ENCODE peak calls at places on chromosomes 12 and 14, in four cellular contexts. One of them, this sample, is unnamed.

GRCh38 chr12:26153421-26154154 is 28.8 kb upstream of the BHLHE41 start:
- DNase-seq in HCT116: peak; percentile 83
- DNase-seq in GM23248: peak; percentile 97
- DNase-seq in SK-N-SH: no peak
- DNase-seq in this sample: peak; percentile 70

GRCh38 chr12:126518596-126519200 is 1453.5 kb downstream of the AACS start:
- DNase-seq in HCT116: no peak
- DNase-seq in GM23248: no peak
- DNase-seq in SK-N-SH: no peak
- DNase-seq in this sample: no peak

GRCh38 chr14:64693766-64694165 is 10.5 kb upstream of the PLEKHG3 start:
- DNase-seq in SK-N-SH: no peak
- DNase-seq in GM23248: no peak
- DNase-seq in HCT116: no peak
- DNase-seq in this sample: no peak

GRCh38 chr12:128695697-128696096 is 128.1 kb downstream of the SLC15A4 start:
- DNase-seq in GM23248: no peak
- DNase-seq in HCT116: no peak
- DNase-seq in SK-N-SH: no peak
- DNase-seq in this sample: no peak

GRCh38 chr14:86946446-86946845 is 1046.5 kb downstream of the GALC start:
- DNase-seq in GM23248: no peak
- DNase-seq in SK-N-SH: no peak
- DNase-seq in HCT116: no peak
- DNase-seq in this sample: no peak

GRCh38 chr12:73266206-73266605 is 994.0 kb downstream of the TRHDE start:
- DNase-seq in SK-N-SH: no peak
- DNase-seq in HCT116: no peak
- DNase-seq in GM23248: no peak
- DNase-seq in this sample: no peak

GRCh38 chr14:63603749-63604277 is 37.9 kb downstream of the WDR89 start:
- DNase-seq in GM23248: no peak
- DNase-seq in HCT116: no peak
- DNase-seq in SK-N-SH: no peak
- DNase-seq in this sample: no peak

GRCh38 chr12:106274575-106275081 is 26.8 kb upstream of the CKAP4 start:
- DNase-seq in SK-N-SH: no peak
- DNase-seq in HCT116: no peak
- DNase-seq in GM23248: peak; percentile 54
- DNase-seq in this sample: peak; percentile 67

GRCh38 chr12:89328483-89329030 is 23.7 kb downstream of the DUSP6 start:
- DNase-seq in GM23248: no peak
- DNase-seq in SK-N-SH: no peak
- DNase-seq in HCT116: no peak
- DNase-seq in this sample: no peak

GRCh38 chr12:90253674-90254181 is 545.1 kb upstream of the ATP2B1 start:
- DNase-seq in HCT116: peak; percentile 92
- DNase-seq in SK-N-SH: peak; percentile 24
- DNase-seq in GM23248: peak; percentile 91
- DNase-seq in this sample: peak; percentile 49

GRCh38 chr12:131586761-131587160 is 124.1 kb upstream of the SFSWAP start:
- DNase-seq in SK-N-SH: no peak
- DNase-seq in GM23248: no peak
- DNase-seq in HCT116: no peak
- DNase-seq in this sample: no peak
- TF ChIP-seq EZH2phosphoT487 in SK-N-SH: no peak
- TF ChIP-seq EZH2phosphoT487 in GM23248: no peak
- TF ChIP-seq EZH2phosphoT487 in HCT116: no peak
- TF ChIP-seq EZH2phosphoT487 in this sample: no peak

DNA sequence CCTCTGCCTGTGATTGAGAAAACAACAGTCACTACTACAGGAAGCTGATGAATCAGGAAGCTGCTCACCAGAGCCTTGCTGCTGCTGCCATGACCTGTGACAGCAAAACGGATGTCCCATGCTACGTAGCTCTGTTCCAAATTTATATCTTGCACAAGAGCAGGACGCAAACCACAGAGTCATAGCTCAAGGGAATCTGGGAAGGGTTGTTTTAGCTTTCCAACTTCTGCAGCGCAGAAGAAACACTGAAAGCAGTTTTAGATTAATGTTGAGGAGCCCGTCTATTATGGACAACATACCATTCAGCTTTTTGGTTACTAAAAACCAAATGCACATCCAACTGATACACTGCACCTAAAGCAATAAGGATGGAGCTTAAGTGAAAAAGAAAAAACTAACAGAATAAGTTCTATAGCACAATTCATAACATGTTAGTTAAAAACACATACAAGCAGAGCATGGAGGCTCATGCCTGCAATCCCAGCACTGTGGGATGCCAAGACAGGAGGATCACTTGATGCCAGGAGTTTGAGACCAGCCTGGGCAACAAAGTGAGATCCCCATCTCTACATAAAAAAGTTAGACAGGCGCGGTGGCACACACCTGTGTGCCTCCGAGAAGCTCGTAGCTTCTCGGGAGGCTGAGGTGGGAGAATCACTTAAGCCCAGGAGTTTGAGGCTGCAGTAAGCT is 1.7 kb upstream of the ANKRD33 start:
- DNase-seq in HCT116: no peak
- DNase-seq in GM23248: peak; percentile 97
- DNase-seq in SK-N-SH: no peak
- DNase-seq in this sample: peak; percentile 72
- TF ChIP-seq EZH2phosphoT487 in HCT116: no peak
- TF ChIP-seq EZH2phosphoT487 in GM23248: peak; percentile 64
- TF ChIP-seq EZH2phosphoT487 in SK-N-SH: no peak
- TF ChIP-seq EZH2phosphoT487 in this sample: no peak

DNA sequence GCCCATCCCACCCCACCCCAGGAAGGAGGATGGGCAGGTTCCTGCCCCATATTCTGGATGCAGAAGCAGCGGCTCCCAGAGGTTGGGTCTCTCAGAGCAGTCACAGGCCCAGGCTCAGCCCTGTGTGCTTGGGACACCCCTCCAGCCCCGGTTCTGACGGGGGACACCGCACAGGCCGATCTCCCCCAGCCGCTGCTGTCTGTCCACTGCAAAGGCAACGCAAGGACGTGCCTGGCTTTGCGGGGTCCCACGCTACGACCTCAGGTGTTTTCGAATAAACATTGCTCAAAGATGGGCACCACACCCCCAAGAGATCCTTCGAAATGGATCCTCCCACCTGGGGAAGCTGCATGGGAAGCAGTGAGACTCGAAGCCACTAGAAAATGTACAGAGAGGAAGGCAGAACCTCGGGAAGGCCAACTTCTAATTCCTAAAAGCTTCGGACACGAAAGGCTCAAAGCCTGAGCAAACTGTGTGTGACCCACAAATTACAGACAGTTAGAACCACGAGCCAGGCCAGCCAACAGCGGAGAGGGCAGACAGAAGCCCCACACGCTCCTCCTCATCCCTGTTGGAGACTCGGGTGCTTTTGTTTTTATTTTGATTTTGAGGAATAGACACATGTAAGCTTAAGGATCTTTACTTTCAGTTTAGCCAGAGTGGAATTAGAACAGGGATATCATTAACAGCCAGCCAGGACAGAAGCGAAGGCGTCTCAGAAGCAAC is 10.8 kb downstream of the C14orf180 start:
- DNase-seq in GM23248: no peak
- DNase-seq in SK-N-SH: no peak
- DNase-seq in HCT116: no peak
- DNase-seq in this sample: no peak
- TF ChIP-seq EZH2phosphoT487 in GM23248: no peak
- TF ChIP-seq EZH2phosphoT487 in SK-N-SH: no peak
- TF ChIP-seq EZH2phosphoT487 in HCT116: no peak
- TF ChIP-seq EZH2phosphoT487 in this sample: no peak

DNA sequence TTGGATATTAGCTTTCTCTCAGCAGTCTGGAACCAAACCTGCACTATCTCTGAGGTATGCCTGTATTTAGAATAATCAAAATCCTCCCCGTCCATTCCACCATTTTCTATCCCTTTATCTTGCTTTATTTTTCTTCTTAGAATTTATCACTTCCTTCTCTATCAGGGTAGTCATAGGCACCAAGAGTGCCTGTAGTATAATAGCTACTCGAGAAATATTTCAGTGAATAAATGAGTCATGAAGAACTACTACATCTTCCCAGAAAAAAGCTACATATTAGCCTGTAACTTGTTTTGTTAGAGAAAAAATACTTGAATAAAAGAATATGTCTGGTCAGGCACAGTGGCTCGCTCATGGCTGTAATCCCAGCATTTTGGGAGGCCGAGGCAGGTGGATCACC is 4.3 kb downstream of the SLC2A14 start:
- DNase-seq in HCT116: no peak
- DNase-seq in SK-N-SH: no peak
- DNase-seq in GM23248: peak; percentile 65
- DNase-seq in this sample: no peak
- TF ChIP-seq EZH2phosphoT487 in HCT116: no peak
- TF ChIP-seq EZH2phosphoT487 in SK-N-SH: no peak
- TF ChIP-seq EZH2phosphoT487 in GM23248: no peak
- TF ChIP-seq EZH2phosphoT487 in this sample: no peak

GRCh38 chr12:108234155-108234554 is 105.0 kb downstream of the CMKLR1 start:
- DNase-seq in SK-N-SH: peak; percentile 58
- DNase-seq in HCT116: no peak
- DNase-seq in GM23248: peak; percentile 40
- DNase-seq in this sample: no peak
- TF ChIP-seq EZH2phosphoT487 in SK-N-SH: no peak
- TF ChIP-seq EZH2phosphoT487 in HCT116: no peak
- TF ChIP-seq EZH2phosphoT487 in GM23248: no peak
- TF ChIP-seq EZH2phosphoT487 in this sample: no peak

This sample was measured in hepatocyte.